ENCODE peak calls at places on chromosome 11, in eight cellular contexts. O, P, H, B, D, U, C and Y are unnamed samples.

GRCh38 chr11:96748639-96749370 is 359.0 kb downstream of the JRKL start:
- DNase-seq in U (no peak), D (no peak), B (no peak), C (no peak), H (no peak), O (no peak), P (no peak), Y (no peak)

GRCh38 chr11:20367313-20367948 is 3.9 kb downstream of the HTATIP2 start:
- DNase-seq in P (peak), H (peak), C (no peak), O (no peak), U (peak), D (no peak), B (peak), Y (no peak)

GRCh38 chr11:124865902-124866851 is 945 bp downstream of the ROBO3 start:
- DNase-seq in H (peak), U (no peak), C (no peak), D (peak), O (no peak), B (no peak), P (peak), Y (no peak)

GRCh38 chr11:120167659-120168058 is 29.7 kb upstream of the TRIM29 start:
- DNase-seq in C (no peak), D (no peak), H (no peak), U (no peak), O (no peak), B (peak), P (no peak), Y (no peak)

GRCh38 chr11:6572215-6572614 is 31.2 kb downstream of the RRP8 start:
- DNase-seq in D (no peak), P (no peak), C (no peak), B (no peak), U (no peak), O (no peak), H (no peak), Y (no peak)

GRCh38 chr11:9858822-9859221 is 194.9 kb downstream of the SWAP70 start:
- DNase-seq in U (no peak), O (no peak), H (no peak), P (no peak), C (no peak), B (no peak), D (no peak), Y (no peak)

GRCh38 chr11:8352852-8353505 is 89.3 kb upstream of the LMO1 start:
- DNase-seq in B (no peak), P (no peak), U (no peak), C (no peak), D (no peak), H (no peak), O (no peak), Y (no peak)

GRCh38 chr11:34150494-34151151 is 45.2 kb downstream of the NAT10 start:
- DNase-seq in D (no peak), U (no peak), O (no peak), C (no peak), P (no peak), H (no peak), B (no peak), Y (no peak)

GRCh38 chr11:103807806-103808205 is 228.6 kb upstream of the DDI1 start:
- DNase-seq in C (no peak), U (no peak), O (no peak), B (no peak), P (no peak), H (no peak), D (no peak), Y (no peak)

GRCh38 chr11:9759519-9760179 is 95.8 kb downstream of the SWAP70 start:
- DNase-seq in H (peak), B (peak), C (no peak), U (peak), O (peak), P (peak), D (no peak), Y (peak)

GRCh38 chr11:60634151-60634550 is 65.3 kb upstream of the MS4A8 start:
- DNase-seq in O (no peak), P (no peak), H (no peak), U (no peak), C (no peak), B (no peak), D (peak), Y (no peak)

GRCh38 chr11:43548921-43549320 is 131.6 kb upstream of the HSD17B12 start:
- DNase-seq in B (no peak), U (no peak), C (no peak), D (no peak), H (no peak), O (no peak), P (no peak), Y (no peak)

GRCh38 chr11:102280237-102280833 is 36.9 kb upstream of the BIRC3 start:
- DNase-seq in U (peak), O (no peak), D (no peak), P (no peak), C (no peak), B (no peak), H (no peak), Y (no peak)

GRCh38 chr11:102279641-102280170 is 37.6 kb upstream of the BIRC3 start:
- DNase-seq in O (no peak), B (no peak), H (no peak), C (no peak), P (no peak), D (no peak), U (peak), Y (no peak)

GRCh38 chr11:102274628-102275027 is 42.7 kb upstream of the BIRC3 start:
- DNase-seq in P (no peak), U (no peak), C (no peak), B (no peak), H (no peak), D (no peak), O (no peak), Y (no peak)

GRCh38 chr11:102272047-102272824 is 45.0 kb upstream of the BIRC3 start:
- DNase-seq in B (no peak), H (no peak), P (no peak), C (no peak), O (no peak), U (no peak), D (no peak), Y (no peak)

DNA sequence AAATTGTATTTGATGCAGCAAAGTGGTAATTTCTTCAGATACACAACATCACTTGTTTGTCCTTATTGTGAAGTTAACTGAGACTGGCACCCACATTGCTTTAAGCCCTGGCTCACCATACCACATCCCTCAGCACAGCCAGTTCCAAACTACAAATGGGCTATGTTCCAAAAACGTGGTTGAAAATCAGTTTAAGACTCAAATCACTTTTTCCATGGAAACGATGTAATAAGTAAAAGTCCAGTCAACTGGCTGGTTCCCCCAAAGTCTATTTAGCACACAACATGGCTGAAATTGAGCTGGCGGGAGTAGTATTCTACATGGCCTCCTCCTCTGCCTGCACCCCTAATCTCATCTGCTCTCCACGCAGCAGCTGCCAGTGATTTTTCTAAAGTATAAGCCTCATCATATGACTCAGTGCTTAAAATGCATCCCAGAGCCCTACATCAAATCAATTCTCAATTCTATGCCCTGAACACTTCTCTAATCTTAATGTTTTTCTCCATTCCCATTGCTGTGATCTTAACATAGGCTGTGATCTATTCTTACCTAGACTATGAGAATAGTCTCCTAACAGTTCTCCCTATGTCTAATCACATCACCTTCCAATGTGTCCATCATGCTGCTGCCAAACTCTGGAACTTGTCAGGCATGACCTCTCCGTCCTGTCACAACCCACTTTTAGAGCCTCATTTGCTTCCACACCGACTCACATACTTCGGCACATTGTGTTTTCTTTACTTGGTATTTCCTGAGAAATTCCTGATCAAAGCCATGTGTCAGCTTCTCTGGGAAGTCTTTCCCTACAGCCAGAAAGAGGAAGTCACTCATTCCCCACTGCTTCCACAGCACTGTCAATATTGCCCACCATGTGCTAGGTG is 40.7 kb upstream of the BIRC3 start:
- DNase-seq in C (no peak), P (no peak), O (no peak), B (no peak), U (no peak), D (no peak), H (no peak), Y (no peak)
- H3K27ac ChIP-seq in C (no peak), P (no peak), O (no peak), B (no peak), U (no peak), D (no peak), H (no peak), Y (no peak)

GRCh38 chr11:15201586-15201985 is 86.9 kb downstream of the INSC start:
- DNase-seq in D (no peak), C (no peak), H (no peak), U (no peak), P (no peak), O (no peak), B (no peak), Y (no peak)
- H3K27ac ChIP-seq in D (no peak), C (no peak), H (no peak), U (no peak), P (no peak), O (no peak), B (no peak), Y (no peak)

GRCh38 chr11:48049036-48049435 is 68.7 kb downstream of the PTPRJ start:
- DNase-seq in H (no peak), B (no peak), D (no peak), P (no peak), U (no peak), C (no peak), O (no peak), Y (no peak)
- H3K27ac ChIP-seq in H (no peak), B (no peak), D (no peak), P (no peak), U (no peak), C (no peak), O (no peak), Y (no peak)

GRCh38 chr11:134958336-134958640 is 546.2 kb upstream of the B3GAT1 start:
- DNase-seq in D (no peak), H (no peak), C (no peak), B (no peak), U (no peak), O (no peak), P (no peak), Y (no peak)
- H3K27ac ChIP-seq in D (no peak), H (no peak), C (no peak), B (no peak), U (no peak), O (no peak), P (no peak), Y (no peak)